ENCODE peak calls at places on chromosomes 7 and 10, in six cellular contexts. One of them, this sample, is unnamed.

GRCh38 chr7:132117636-132118035 is 458.6 kb downstream of the PLXNA4 start:
- DNase-seq in Peyer's patch: no peak
- DNase-seq in tibial artery: no peak
- DNase-seq in thoracic aorta: no peak
- DNase-seq in cardiac muscle cell: no peak
- DNase-seq in adrenal gland: no peak
- DNase-seq in this sample: no peak

GRCh38 chr7:43906327-43907010 is at the start of gene URGCP:
- DNase-seq in Peyer's patch: peak; percentile 35
- DNase-seq in tibial artery: peak; percentile 25
- DNase-seq in thoracic aorta: no peak
- DNase-seq in cardiac muscle cell: peak; percentile 63
- DNase-seq in adrenal gland: peak; percentile 46
- DNase-seq in this sample: peak; percentile 56

GRCh38 chr7:135980665-135981180 is 3.6 kb upstream of the MTPN start:
- DNase-seq in Peyer's patch: peak; percentile 82
- DNase-seq in tibial artery: no peak
- DNase-seq in thoracic aorta: no peak
- DNase-seq in cardiac muscle cell: no peak
- DNase-seq in adrenal gland: peak; percentile 68
- DNase-seq in this sample: peak; percentile 93

GRCh38 chr7:44113764-44114354 is 9.5 kb downstream of the POLD2 start:
- DNase-seq in Peyer's patch: no peak
- DNase-seq in tibial artery: no peak
- DNase-seq in thoracic aorta: no peak
- DNase-seq in cardiac muscle cell: no peak
- DNase-seq in adrenal gland: no peak
- DNase-seq in this sample: no peak

GRCh38 chr10:47361293-47361692 is 13.1 kb downstream of the RBP3 start:
- DNase-seq in Peyer's patch: no peak
- DNase-seq in tibial artery: no peak
- DNase-seq in thoracic aorta: no peak
- DNase-seq in cardiac muscle cell: peak; percentile 66
- DNase-seq in adrenal gland: peak; percentile 55
- DNase-seq in this sample: peak; percentile 52

GRCh38 chr10:70430489-70431445 is 10.7 kb downstream of the NODAL start:
- DNase-seq in Peyer's patch: no peak
- DNase-seq in tibial artery: peak; percentile 87
- DNase-seq in thoracic aorta: peak; percentile 45
- DNase-seq in cardiac muscle cell: peak; percentile 75
- DNase-seq in adrenal gland: peak; percentile 70
- DNase-seq in this sample: no peak

GRCh38 chr7:18553585-18554055 is 58.1 kb downstream of the HDAC9 start:
- DNase-seq in Peyer's patch: no peak
- DNase-seq in tibial artery: no peak
- DNase-seq in thoracic aorta: no peak
- DNase-seq in cardiac muscle cell: no peak
- DNase-seq in adrenal gland: no peak
- DNase-seq in this sample: no peak

GRCh38 chr7:931871-932650 is 22.4 kb downstream of the ADAP1 start:
- DNase-seq in Peyer's patch: no peak
- DNase-seq in tibial artery: no peak
- DNase-seq in thoracic aorta: no peak
- DNase-seq in cardiac muscle cell: no peak
- DNase-seq in adrenal gland: no peak
- DNase-seq in this sample: no peak

GRCh38 chr7:16561943-16562342 is 35.3 kb downstream of the LRRC72 start:
- DNase-seq in Peyer's patch: no peak
- DNase-seq in tibial artery: no peak
- DNase-seq in thoracic aorta: no peak
- DNase-seq in cardiac muscle cell: peak; percentile 21
- DNase-seq in adrenal gland: no peak
- DNase-seq in this sample: no peak

GRCh38 chr10:132292972-132293415 is 14.8 kb downstream of the STK32C start:
- DNase-seq in Peyer's patch: no peak
- DNase-seq in tibial artery: peak; percentile 10
- DNase-seq in thoracic aorta: no peak
- DNase-seq in cardiac muscle cell: no peak
- DNase-seq in adrenal gland: no peak
- DNase-seq in this sample: no peak

GRCh38 chr10:11742009-11742778 is at the start of gene ECHDC3:
- DNase-seq in Peyer's patch: peak; percentile 47
- DNase-seq in tibial artery: peak; percentile 31
- DNase-seq in thoracic aorta: no peak
- DNase-seq in cardiac muscle cell: no peak
- DNase-seq in adrenal gland: peak; percentile 67
- DNase-seq in this sample: peak; percentile 68

GRCh38 chr10:558891-559766 is 130.3 kb downstream of the DIP2C start:
- DNase-seq in Peyer's patch: no peak
- DNase-seq in tibial artery: no peak
- DNase-seq in thoracic aorta: no peak
- DNase-seq in cardiac muscle cell: no peak
- DNase-seq in adrenal gland: no peak
- DNase-seq in this sample: no peak

GRCh38 chr7:135901585-135902540 is 75.3 kb downstream of the MTPN start:
- DNase-seq in Peyer's patch: no peak
- DNase-seq in tibial artery: no peak
- DNase-seq in thoracic aorta: no peak
- DNase-seq in cardiac muscle cell: no peak
- DNase-seq in adrenal gland: no peak
- DNase-seq in this sample: no peak

GRCh38 chr7:157434701-157435100 is 97.9 kb downstream of the DNAJB6 start:
- DNase-seq in Peyer's patch: no peak
- DNase-seq in tibial artery: no peak
- DNase-seq in thoracic aorta: no peak
- DNase-seq in cardiac muscle cell: no peak
- DNase-seq in adrenal gland: no peak
- DNase-seq in this sample: no peak

GRCh38 chr7:131329176-131329570 is 1.5 kb downstream of the MKLN1 start:
- DNase-seq in Peyer's patch: no peak
- DNase-seq in tibial artery: no peak
- DNase-seq in thoracic aorta: no peak
- DNase-seq in cardiac muscle cell: no peak
- DNase-seq in adrenal gland: peak; percentile 79
- DNase-seq in this sample: no peak

DNA sequence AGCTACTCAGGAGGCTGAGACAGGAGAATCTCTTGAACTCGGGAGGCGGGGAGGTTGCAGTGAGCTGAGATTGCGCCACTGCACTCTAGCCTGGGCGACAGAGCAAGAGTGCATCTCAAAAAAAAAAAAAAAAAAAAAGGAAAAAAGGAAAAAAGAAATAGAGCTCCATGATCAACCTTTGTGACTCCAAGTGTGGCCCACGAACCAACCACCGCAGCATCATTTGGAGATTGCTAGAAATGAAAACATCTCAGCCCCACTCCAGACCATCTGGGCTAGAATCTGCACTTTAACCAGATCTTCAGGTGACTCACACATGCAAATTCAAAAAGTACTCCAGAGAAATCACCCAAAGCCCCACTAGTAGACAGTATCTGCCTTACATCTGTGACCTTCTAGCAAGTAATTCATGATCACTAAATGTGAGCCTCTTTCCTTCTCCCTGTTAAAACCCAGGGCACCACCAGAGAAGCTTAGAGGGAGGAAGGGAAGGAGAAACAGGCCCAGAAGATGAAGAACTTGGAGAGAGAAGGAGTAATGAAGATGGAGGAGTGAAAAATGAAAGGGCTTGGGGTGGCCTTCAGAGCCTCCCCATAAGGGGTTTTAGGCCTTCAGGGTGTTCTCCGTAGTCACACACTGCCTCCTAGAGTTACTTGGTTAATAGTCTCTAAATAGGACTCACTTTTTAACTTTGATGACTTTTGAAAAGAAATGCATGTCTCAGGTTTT is 94.1 kb downstream of the SLC37A3 start:
- DNase-seq in Peyer's patch: no peak
- DNase-seq in tibial artery: no peak
- DNase-seq in thoracic aorta: no peak
- DNase-seq in cardiac muscle cell: no peak
- DNase-seq in adrenal gland: no peak
- DNase-seq in this sample: peak; percentile 31
- TF ChIP-seq CTCF in Peyer's patch: peak; percentile 57
- TF ChIP-seq CTCF in tibial artery: no peak
- TF ChIP-seq CTCF in thoracic aorta: no peak
- TF ChIP-seq CTCF in cardiac muscle cell: peak; percentile 43
- TF ChIP-seq CTCF in adrenal gland: peak; percentile 15
- TF ChIP-seq CTCF in this sample: peak; percentile 36

DNA sequence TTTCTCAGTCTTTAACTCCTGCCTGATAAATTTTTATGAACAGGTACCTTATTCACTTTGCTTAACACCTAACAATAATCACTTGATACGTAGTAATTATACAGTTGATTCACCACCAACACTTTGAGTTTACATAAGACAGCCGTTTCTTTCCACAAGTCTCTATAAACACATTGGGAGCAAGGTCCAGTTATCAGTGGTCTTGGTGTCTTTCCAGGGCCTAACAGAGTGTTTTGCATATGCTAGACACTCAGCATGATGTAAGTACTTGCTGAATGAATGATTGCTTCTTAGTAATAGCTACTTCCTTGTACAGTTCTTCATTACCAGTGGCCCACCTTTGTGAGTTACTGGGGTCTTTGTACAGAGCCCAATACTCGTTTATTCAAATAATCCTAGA is 6.4 kb downstream of the CLDN12 start:
- DNase-seq in Peyer's patch: no peak
- DNase-seq in tibial artery: no peak
- DNase-seq in thoracic aorta: no peak
- DNase-seq in cardiac muscle cell: no peak
- DNase-seq in adrenal gland: no peak
- DNase-seq in this sample: no peak
- H3K27ac ChIP-seq in Peyer's patch: no peak overlapping the region
- H3K27ac ChIP-seq in tibial artery: no peak overlapping the region
- H3K27ac ChIP-seq in thoracic aorta: no peak overlapping the region
- H3K27ac ChIP-seq in cardiac muscle cell: no peak overlapping the region
- H3K27ac ChIP-seq in adrenal gland: no peak overlapping the region
- H3K27ac ChIP-seq in this sample: no peak overlapping the region

GRCh38 chr10:110190170-110190569 is 17.2 kb upstream of the MXI1 start:
- DNase-seq in Peyer's patch: no peak
- DNase-seq in tibial artery: no peak
- DNase-seq in thoracic aorta: no peak
- DNase-seq in cardiac muscle cell: no peak
- DNase-seq in adrenal gland: no peak
- DNase-seq in this sample: no peak

GRCh38 chr10:110192552-110192951 is 14.9 kb upstream of the MXI1 start:
- DNase-seq in Peyer's patch: no peak
- DNase-seq in tibial artery: no peak
- DNase-seq in thoracic aorta: no peak
- DNase-seq in cardiac muscle cell: no peak
- DNase-seq in adrenal gland: no peak
- DNase-seq in this sample: no peak
- TF ChIP-seq CTCF in Peyer's patch: no peak
- TF ChIP-seq CTCF in tibial artery: no peak
- TF ChIP-seq CTCF in thoracic aorta: no peak
- TF ChIP-seq CTCF in cardiac muscle cell: peak; percentile 13
- TF ChIP-seq CTCF in adrenal gland: no peak
- TF ChIP-seq CTCF in this sample: peak; percentile 17

GRCh38 chr7:107972986-107973385 is 30.0 kb downstream of the LAMB1 start:
- DNase-seq in Peyer's patch: no peak
- DNase-seq in tibial artery: no peak
- DNase-seq in thoracic aorta: no peak
- DNase-seq in cardiac muscle cell: no peak
- DNase-seq in adrenal gland: no peak
- DNase-seq in this sample: no peak
- H3K27ac ChIP-seq in Peyer's patch: no peak overlapping the region
- H3K27ac ChIP-seq in tibial artery: peak overlapping the region; percentile 48
- H3K27ac ChIP-seq in thoracic aorta: peak overlapping the region; percentile 81
- H3K27ac ChIP-seq in cardiac muscle cell: no peak overlapping the region
- H3K27ac ChIP-seq in adrenal gland: peak overlapping the region; percentile 65
- H3K27ac ChIP-seq in this sample: peak overlapping the region; percentile 78

GRCh38 chr10:111486346-111486745 is 409.5 kb downstream of the ADRA2A start:
- DNase-seq in Peyer's patch: no peak
- DNase-seq in tibial artery: no peak
- DNase-seq in thoracic aorta: no peak
- DNase-seq in cardiac muscle cell: no peak
- DNase-seq in adrenal gland: no peak
- DNase-seq in this sample: no peak

GRCh38 chr10:111479966-111480365 is 403.1 kb downstream of the ADRA2A start:
- DNase-seq in Peyer's patch: no peak
- DNase-seq in tibial artery: no peak
- DNase-seq in thoracic aorta: no peak
- DNase-seq in cardiac muscle cell: no peak
- DNase-seq in adrenal gland: no peak
- DNase-seq in this sample: no peak

GRCh38 chr10:111482621-111483216 is 405.9 kb downstream of the ADRA2A start:
- DNase-seq in Peyer's patch: no peak
- DNase-seq in tibial artery: no peak
- DNase-seq in thoracic aorta: no peak
- DNase-seq in cardiac muscle cell: no peak
- DNase-seq in adrenal gland: no peak
- DNase-seq in this sample: no peak

GRCh38 chr10:111482074-111482350 is 405.2 kb downstream of the ADRA2A start:
- DNase-seq in Peyer's patch: no peak
- DNase-seq in tibial artery: no peak
- DNase-seq in thoracic aorta: no peak
- DNase-seq in cardiac muscle cell: no peak
- DNase-seq in adrenal gland: no peak
- DNase-seq in this sample: no peak

GRCh38 chr10:111481271-111482073 is 404.6 kb downstream of the ADRA2A start:
- DNase-seq in Peyer's patch: no peak
- DNase-seq in tibial artery: no peak
- DNase-seq in thoracic aorta: no peak
- DNase-seq in cardiac muscle cell: no peak
- DNase-seq in adrenal gland: no peak
- DNase-seq in this sample: peak; percentile 36
- TF ChIP-seq CTCF in Peyer's patch: no peak
- TF ChIP-seq CTCF in tibial artery: no peak
- TF ChIP-seq CTCF in thoracic aorta: no peak
- TF ChIP-seq CTCF in cardiac muscle cell: no peak
- TF ChIP-seq CTCF in adrenal gland: no peak
- TF ChIP-seq CTCF in this sample: no peak

This sample was measured in A673.